ENCODE peak calls at places on chromosome 16, in nine cellular contexts. One of them, this sample, is unnamed.
A peak's percentile ranks its signal among the peaks of the same experiment; 100 is the strongest.

GRCh38 chr16:68786685-68787418 is 49.8 kb downstream of the CDH1 start:
- DNase-seq in RWPE1: peak; percentile 80
- DNase-seq in AG04449: no peak
- DNase-seq in cardiac muscle cell: no peak
- DNase-seq in neural progenitor cell: no peak
- DNase-seq in colonic mucosa: no peak
- DNase-seq in heart right ventricle: no peak
- DNase-seq in GM23338: no peak
- DNase-seq in kidney epithelial cell: no peak
- DNase-seq in this sample: no peak

GRCh38 chr16:56513972-56514371 is 5.9 kb downstream of the BBS2 start:
- DNase-seq in RWPE1: peak; percentile 52
- DNase-seq in AG04449: peak; percentile 16
- DNase-seq in cardiac muscle cell: peak; percentile 31
- DNase-seq in neural progenitor cell: peak; percentile 19
- DNase-seq in colonic mucosa: peak; percentile 56
- DNase-seq in heart right ventricle: peak; percentile 36
- DNase-seq in GM23338: peak; percentile 70
- DNase-seq in kidney epithelial cell: peak; percentile 29
- DNase-seq in this sample: no peak

GRCh38 chr16:9102379-9102778 is 10.9 kb downstream of the HAPSTR1 start:
- DNase-seq in RWPE1: peak; percentile 52
- DNase-seq in AG04449: peak; percentile 83
- DNase-seq in cardiac muscle cell: no peak
- DNase-seq in neural progenitor cell: no peak
- DNase-seq in colonic mucosa: no peak
- DNase-seq in heart right ventricle: no peak
- DNase-seq in GM23338: no peak
- DNase-seq in kidney epithelial cell: no peak
- DNase-seq in this sample: no peak

GRCh38 chr16:380837-381787 is 666 bp downstream of the PGAP6 start:
- DNase-seq in RWPE1: no peak
- DNase-seq in AG04449: no peak
- DNase-seq in cardiac muscle cell: peak; percentile 67
- DNase-seq in neural progenitor cell: peak; percentile 57
- DNase-seq in colonic mucosa: peak; percentile 55
- DNase-seq in heart right ventricle: no peak
- DNase-seq in GM23338: peak; percentile 59
- DNase-seq in kidney epithelial cell: no peak
- DNase-seq in this sample: no peak

GRCh38 chr16:29767062-29767461 is 11.0 kb upstream of the ZG16 start:
- DNase-seq in RWPE1: no peak
- DNase-seq in AG04449: no peak
- DNase-seq in cardiac muscle cell: no peak
- DNase-seq in neural progenitor cell: no peak
- DNase-seq in colonic mucosa: no peak
- DNase-seq in heart right ventricle: no peak
- DNase-seq in GM23338: no peak
- DNase-seq in kidney epithelial cell: no peak
- DNase-seq in this sample: no peak

GRCh38 chr16:90012978-90013745 is 6.1 kb downstream of the DBNDD1 start:
- DNase-seq in RWPE1: no peak
- DNase-seq in AG04449: no peak
- DNase-seq in cardiac muscle cell: no peak
- DNase-seq in neural progenitor cell: no peak
- DNase-seq in colonic mucosa: no peak
- DNase-seq in heart right ventricle: no peak
- DNase-seq in GM23338: no peak
- DNase-seq in kidney epithelial cell: no peak
- DNase-seq in this sample: no peak

GRCh38 chr16:56932588-56933265 is 785 bp downstream of the HERPUD1 start:
- DNase-seq in RWPE1: peak; percentile 61
- DNase-seq in AG04449: no peak
- DNase-seq in cardiac muscle cell: peak; percentile 70
- DNase-seq in neural progenitor cell: peak; percentile 69
- DNase-seq in colonic mucosa: peak; percentile 86
- DNase-seq in heart right ventricle: peak; percentile 81
- DNase-seq in GM23338: peak; percentile 37
- DNase-seq in kidney epithelial cell: no peak
- DNase-seq in this sample: no peak

GRCh38 chr16:1491327-1491726 is 1.8 kb upstream of the TELO2 start:
- DNase-seq in RWPE1: no peak
- DNase-seq in AG04449: no peak
- DNase-seq in cardiac muscle cell: no peak
- DNase-seq in neural progenitor cell: no peak
- DNase-seq in colonic mucosa: no peak
- DNase-seq in heart right ventricle: no peak
- DNase-seq in GM23338: peak; percentile 46
- DNase-seq in kidney epithelial cell: no peak
- DNase-seq in this sample: no peak

GRCh38 chr16:71883849-71884638 is at the start of gene ZNF821:
- DNase-seq in RWPE1: peak; percentile 79
- DNase-seq in AG04449: no peak
- DNase-seq in cardiac muscle cell: peak; percentile 97
- DNase-seq in neural progenitor cell: peak; percentile 98
- DNase-seq in colonic mucosa: peak; percentile 73
- DNase-seq in heart right ventricle: peak; percentile 80
- DNase-seq in GM23338: peak; percentile 97
- DNase-seq in kidney epithelial cell: no peak
- DNase-seq in this sample: peak; percentile 59

GRCh38 chr16:19967561-19967960 is 82.9 kb upstream of the GPRC5B start:
- DNase-seq in RWPE1: no peak
- DNase-seq in AG04449: no peak
- DNase-seq in cardiac muscle cell: no peak
- DNase-seq in neural progenitor cell: peak; percentile 19
- DNase-seq in colonic mucosa: no peak
- DNase-seq in heart right ventricle: no peak
- DNase-seq in GM23338: no peak
- DNase-seq in kidney epithelial cell: no peak
- DNase-seq in this sample: no peak

DNA sequence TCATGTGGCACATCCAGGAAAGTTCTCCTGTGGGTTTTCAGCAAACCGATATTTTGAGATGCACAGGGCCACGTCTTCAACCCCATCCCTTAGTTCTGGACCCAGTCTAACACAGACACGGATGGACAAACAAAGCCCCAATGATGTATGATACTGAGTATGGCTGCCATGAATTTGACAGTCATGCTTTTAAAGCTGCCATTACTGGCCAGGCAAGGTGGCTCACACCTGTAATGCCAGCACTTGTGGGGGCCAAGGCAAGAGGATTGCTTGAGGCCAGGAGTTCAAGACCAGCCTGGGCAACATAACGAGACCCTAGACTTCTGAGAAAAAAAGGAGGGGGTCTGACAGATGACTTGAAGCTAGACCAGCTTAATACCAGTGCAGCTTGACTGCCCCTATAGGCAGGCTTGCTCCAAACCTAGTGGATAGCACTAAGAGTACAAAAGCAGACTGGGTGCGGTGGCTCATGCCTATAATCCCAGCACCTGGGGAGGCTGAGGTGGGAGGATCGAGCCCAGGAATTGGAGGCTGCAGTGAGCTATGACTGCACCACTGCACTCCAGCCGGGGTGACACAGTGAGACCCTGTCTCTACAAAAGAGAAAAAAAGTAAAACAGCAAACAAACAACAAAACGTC is 10.8 kb upstream of the ZNF629 start:
- DNase-seq in RWPE1: no peak
- DNase-seq in AG04449: no peak
- DNase-seq in cardiac muscle cell: no peak
- DNase-seq in neural progenitor cell: peak; percentile 33
- DNase-seq in colonic mucosa: no peak
- DNase-seq in heart right ventricle: no peak
- DNase-seq in GM23338: no peak
- DNase-seq in kidney epithelial cell: no peak
- DNase-seq in this sample: no peak
- TF ChIP-seq CTCF in RWPE1: no peak
- TF ChIP-seq CTCF in AG04449: no peak
- TF ChIP-seq CTCF in cardiac muscle cell: no peak
- TF ChIP-seq CTCF in neural progenitor cell: peak; percentile 17
- TF ChIP-seq CTCF in colonic mucosa: no peak
- TF ChIP-seq CTCF in heart right ventricle: no peak
- TF ChIP-seq CTCF in GM23338: peak; percentile 38
- TF ChIP-seq CTCF in kidney epithelial cell: peak; percentile 8
- TF ChIP-seq CTCF in this sample: no peak

GRCh38 chr16:51374790-51375189 is 223.7 kb upstream of the SALL1 start:
- DNase-seq in RWPE1: no peak
- DNase-seq in AG04449: no peak
- DNase-seq in cardiac muscle cell: no peak
- DNase-seq in neural progenitor cell: no peak
- DNase-seq in colonic mucosa: no peak
- DNase-seq in heart right ventricle: no peak
- DNase-seq in GM23338: no peak
- DNase-seq in kidney epithelial cell: no peak
- DNase-seq in this sample: no peak

GRCh38 chr16:51376080-51376479 is 225.0 kb upstream of the SALL1 start:
- DNase-seq in RWPE1: no peak
- DNase-seq in AG04449: no peak
- DNase-seq in cardiac muscle cell: no peak
- DNase-seq in neural progenitor cell: no peak
- DNase-seq in colonic mucosa: no peak
- DNase-seq in heart right ventricle: no peak
- DNase-seq in GM23338: no peak
- DNase-seq in kidney epithelial cell: no peak
- DNase-seq in this sample: no peak

DNA sequence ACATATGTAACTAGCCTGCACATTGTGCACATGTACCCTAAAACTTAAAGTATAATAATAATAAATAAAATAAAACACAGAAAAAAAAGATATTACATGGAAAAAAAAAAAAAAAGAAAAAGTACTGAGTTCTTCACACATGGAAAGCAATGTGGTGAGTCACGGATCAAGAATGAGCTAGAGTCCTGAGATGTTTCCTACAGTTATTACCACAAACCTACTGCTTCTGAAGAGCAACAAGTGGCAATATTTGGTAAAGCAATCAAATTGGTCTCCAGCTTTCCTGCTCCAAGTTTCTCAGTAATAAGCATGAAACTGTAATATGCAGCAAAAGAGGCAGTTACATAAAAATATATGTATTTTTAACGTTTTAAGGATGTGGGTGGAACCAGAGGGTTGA is 223.3 kb upstream of the SALL1 start:
- DNase-seq in RWPE1: peak; percentile 39
- DNase-seq in AG04449: peak; percentile 63
- DNase-seq in cardiac muscle cell: no peak
- DNase-seq in neural progenitor cell: no peak
- DNase-seq in colonic mucosa: no peak
- DNase-seq in heart right ventricle: no peak
- DNase-seq in GM23338: no peak
- DNase-seq in kidney epithelial cell: peak; percentile 61
- DNase-seq in this sample: no peak
- TF ChIP-seq CTCF in RWPE1: no peak
- TF ChIP-seq CTCF in AG04449: peak; percentile 9
- TF ChIP-seq CTCF in cardiac muscle cell: no peak
- TF ChIP-seq CTCF in neural progenitor cell: no peak
- TF ChIP-seq CTCF in colonic mucosa: no peak
- TF ChIP-seq CTCF in heart right ventricle: no peak
- TF ChIP-seq CTCF in GM23338: no peak
- TF ChIP-seq CTCF in kidney epithelial cell: no peak
- TF ChIP-seq CTCF in this sample: no peak

DNA sequence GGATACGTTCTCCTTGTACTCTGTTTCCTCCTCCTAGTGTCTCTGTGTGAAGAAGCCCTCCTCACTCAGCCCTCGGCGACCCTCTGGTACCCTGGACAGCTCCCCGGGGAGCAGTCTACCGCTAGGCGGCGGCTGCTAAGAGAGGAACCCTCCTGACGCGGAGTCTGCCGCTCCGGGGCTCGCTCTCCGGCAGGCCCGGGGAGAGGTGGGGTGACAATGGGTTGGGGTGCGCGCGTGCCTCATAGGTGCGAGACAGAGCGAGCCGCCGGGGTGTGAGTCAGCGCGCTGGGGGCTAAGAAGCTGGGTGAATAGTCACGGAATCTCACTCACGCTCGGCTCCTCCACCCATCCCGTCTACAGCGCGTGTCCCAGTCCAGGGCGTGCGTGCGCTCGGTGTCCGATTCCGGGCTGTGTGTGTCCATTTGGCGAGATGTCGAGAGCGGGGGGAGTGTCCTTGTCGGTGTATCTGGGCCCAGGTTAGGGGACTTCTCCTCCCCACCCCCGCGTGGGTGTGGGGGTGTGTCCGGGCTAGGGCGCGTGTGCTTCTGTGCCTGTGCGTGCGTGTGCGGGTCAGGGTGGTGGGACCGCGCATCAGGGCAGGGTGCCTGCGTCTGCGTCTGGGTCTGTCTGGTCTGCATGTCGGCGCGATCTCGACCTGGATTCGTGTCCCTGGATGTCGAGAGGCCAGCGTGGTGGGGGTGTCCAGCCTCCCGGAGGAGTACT is 578 bp upstream of the HS3ST2 start:
- DNase-seq in RWPE1: peak; percentile 65
- DNase-seq in AG04449: no peak
- DNase-seq in cardiac muscle cell: peak; percentile 91
- DNase-seq in neural progenitor cell: peak; percentile 94
- DNase-seq in colonic mucosa: peak; percentile 39
- DNase-seq in heart right ventricle: peak; percentile 31
- DNase-seq in GM23338: peak; percentile 93
- DNase-seq in kidney epithelial cell: no peak
- DNase-seq in this sample: no peak
- TF ChIP-seq CTCF in RWPE1: peak; percentile 72
- TF ChIP-seq CTCF in AG04449: peak; percentile 87
- TF ChIP-seq CTCF in cardiac muscle cell: peak; percentile 55
- TF ChIP-seq CTCF in neural progenitor cell: peak; percentile 96
- TF ChIP-seq CTCF in colonic mucosa: peak; percentile 27
- TF ChIP-seq CTCF in heart right ventricle: no peak
- TF ChIP-seq CTCF in GM23338: peak; percentile 89
- TF ChIP-seq CTCF in kidney epithelial cell: peak; percentile 90
- TF ChIP-seq CTCF in this sample: peak; percentile 47

GRCh38 chr16:28140788-28141618 is 70.8 kb downstream of the XPO6 start:
- DNase-seq in RWPE1: no peak
- DNase-seq in AG04449: no peak
- DNase-seq in cardiac muscle cell: no peak
- DNase-seq in neural progenitor cell: no peak
- DNase-seq in colonic mucosa: no peak
- DNase-seq in heart right ventricle: peak; percentile 13
- DNase-seq in GM23338: peak; percentile 24
- DNase-seq in kidney epithelial cell: no peak
- DNase-seq in this sample: no peak

GRCh38 chr16:28133666-28134065 is 70.2 kb upstream of the GSG1L start:
- DNase-seq in RWPE1: no peak
- DNase-seq in AG04449: no peak
- DNase-seq in cardiac muscle cell: no peak
- DNase-seq in neural progenitor cell: no peak
- DNase-seq in colonic mucosa: no peak
- DNase-seq in heart right ventricle: no peak
- DNase-seq in GM23338: no peak
- DNase-seq in kidney epithelial cell: no peak
- DNase-seq in this sample: no peak

GRCh38 chr16:28136751-28137434 is 73.4 kb upstream of the GSG1L start:
- DNase-seq in RWPE1: no peak
- DNase-seq in AG04449: no peak
- DNase-seq in cardiac muscle cell: no peak
- DNase-seq in neural progenitor cell: peak; percentile 37
- DNase-seq in colonic mucosa: no peak
- DNase-seq in heart right ventricle: no peak
- DNase-seq in GM23338: no peak
- DNase-seq in kidney epithelial cell: no peak
- DNase-seq in this sample: no peak

DNA sequence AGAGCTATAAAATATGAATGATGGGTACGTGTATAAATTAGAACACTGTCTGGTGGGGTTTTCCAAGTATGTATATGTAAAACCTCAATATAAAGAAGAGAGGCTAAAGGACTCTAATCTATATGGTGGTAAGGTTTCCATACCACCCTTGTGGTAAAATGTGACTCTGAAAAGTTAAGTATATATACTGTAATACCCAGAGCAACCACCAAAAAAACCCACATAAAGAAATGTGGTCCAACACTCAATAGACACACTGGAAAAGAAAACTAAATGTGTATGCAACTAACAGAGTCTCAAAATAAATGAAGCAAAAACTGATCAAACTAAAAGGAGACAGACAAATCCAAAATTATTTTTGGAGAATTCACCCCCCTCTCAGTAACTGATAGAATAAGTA is 72.2 kb downstream of the XPO6 start:
- DNase-seq in RWPE1: no peak
- DNase-seq in AG04449: no peak
- DNase-seq in cardiac muscle cell: no peak
- DNase-seq in neural progenitor cell: no peak
- DNase-seq in colonic mucosa: no peak
- DNase-seq in heart right ventricle: no peak
- DNase-seq in GM23338: peak; percentile 21
- DNase-seq in kidney epithelial cell: no peak
- DNase-seq in this sample: no peak
- TF ChIP-seq CTCF in RWPE1: no peak
- TF ChIP-seq CTCF in AG04449: no peak
- TF ChIP-seq CTCF in cardiac muscle cell: no peak
- TF ChIP-seq CTCF in neural progenitor cell: no peak
- TF ChIP-seq CTCF in colonic mucosa: no peak
- TF ChIP-seq CTCF in heart right ventricle: no peak
- TF ChIP-seq CTCF in GM23338: peak; percentile 17
- TF ChIP-seq CTCF in kidney epithelial cell: no peak
- TF ChIP-seq CTCF in this sample: no peak

This sample was measured in D721Med.